ENCODE peak calls at places on chromosomes 1 and 21, in four cellular contexts. W, G, Y and P are unnamed samples.

GRCh38 chr1:9316080-9316444 is 23.4 kb downstream of the SPSB1 start:
- DNase-seq in Y (no peak), W (no peak), G (no peak), P (no peak)

GRCh38 chr1:27161594-27161993 is 6.7 kb upstream of the SLC9A1 start:
- DNase-seq in Y (no peak), W (no peak), G (no peak), P (peak)

GRCh38 chr1:100359139-100359538 is 6.8 kb downstream of the CDC14A start:
- DNase-seq in Y (no peak), G (no peak), W (no peak), P (no peak)

GRCh38 chr1:167708940-167709389 is 12.8 kb upstream of the MPZL1 start:
- DNase-seq in Y (no peak), W (no peak), G (no peak), P (no peak)

GRCh38 chr21:35764077-35764476 is 296.2 kb downstream of the SETD4 start:
- DNase-seq in Y (no peak), G (no peak), W (no peak), P (no peak)

GRCh38 chr21:46111857-46112730 is 14.2 kb downstream of the COL6A2 start:
- DNase-seq in Y (peak), G (no peak), W (no peak), P (no peak)

GRCh38 chr1:116708255-116708900 is 40.8 kb upstream of the IGSF3 start:
- DNase-seq in Y (no peak), G (no peak), W (no peak), P (no peak)

GRCh38 chr1:182431278-182431677 is 18.7 kb upstream of the RGSL1 start:
- DNase-seq in G (no peak), Y (no peak), W (no peak), P (no peak)

GRCh38 chr1:25815208-25816111 is 4.3 kb upstream of the MTFR1L start:
- DNase-seq in Y (peak), W (no peak), G (peak), P (no peak)

GRCh38 chr1:90434460-90434859 is 282.6 kb downstream of the BARHL2 start:
- DNase-seq in Y (no peak), G (no peak), W (no peak), P (no peak)

GRCh38 chr1:220370041-220370700 is 97.9 kb upstream of the RAB3GAP2 start:
- DNase-seq in G (no peak), W (no peak), Y (no peak), P (no peak)

GRCh38 chr1:12436345-12436658 is 181.7 kb downstream of the DHRS3 start:
- DNase-seq in G (no peak), Y (no peak), W (no peak), P (no peak)

GRCh38 chr1:181172082-181172481 is 83.6 kb downstream of the IER5 start:
- DNase-seq in Y (no peak), W (no peak), G (no peak), P (no peak)

GRCh38 chr21:42027804-42028753 is 17.9 kb upstream of the ZBTB21 start:
- DNase-seq in W (no peak), G (no peak), Y (no peak), P (no peak)

GRCh38 chr1:7921766-7922165 is 18.9 kb downstream of the TNFRSF9 start:
- DNase-seq in W (no peak), Y (no peak), G (no peak), P (no peak)

GRCh38 chr1:174215766-174216165 is 56.4 kb downstream of the RABGAP1L start:
- DNase-seq in Y (no peak), W (no peak), G (no peak), P (no peak)

GRCh38 chr1:12167493-12168429 is 970 bp downstream of the TNFRSF1B start:
- DNase-seq in Y (no peak), G (no peak), W (no peak), P (peak)

GRCh38 chr1:201634261-201634660 is 95.3 kb downstream of the NAV1 start:
- DNase-seq in G (no peak), Y (no peak), W (no peak), P (no peak)
- TF ChIP-seq CTCF in G (no peak), Y (no peak), W (no peak), P (no peak)

DNA sequence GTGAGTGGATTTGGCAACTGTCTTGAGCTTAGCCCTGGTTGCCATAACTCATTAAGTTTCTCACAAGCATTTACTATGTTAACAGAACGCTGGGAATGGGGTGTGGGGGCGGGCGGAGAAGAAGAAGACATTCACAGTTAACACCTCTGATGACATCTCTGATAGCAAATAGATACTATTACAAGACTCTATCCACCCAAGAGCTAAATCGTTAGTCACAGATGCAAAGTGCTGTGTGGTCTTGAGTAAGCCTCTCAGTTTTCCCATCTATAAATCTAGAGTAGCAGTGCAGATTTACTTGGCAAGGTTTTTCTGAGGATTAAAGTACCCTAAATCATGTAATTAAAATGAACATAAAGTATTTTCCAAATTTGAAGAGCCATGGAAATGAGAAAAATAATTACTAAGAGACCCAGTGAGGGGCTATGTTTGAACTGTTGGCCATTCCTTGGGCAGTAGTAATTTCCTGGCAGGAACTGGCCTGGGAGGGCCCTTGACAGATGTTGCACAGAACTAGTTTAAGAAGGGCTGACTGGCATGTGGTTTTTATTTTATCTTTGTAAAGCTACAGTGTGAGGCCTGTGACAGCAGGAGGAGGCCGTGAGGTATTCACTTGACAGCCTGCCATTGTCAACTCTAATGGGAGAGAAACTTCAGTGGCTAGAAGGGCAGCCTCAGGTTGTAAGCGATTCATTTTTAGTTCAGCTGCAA is 58.7 kb upstream of the APOBEC4 start:
- DNase-seq in G (peak), Y (no peak), W (no peak), P (no peak)
- TF ChIP-seq CTCF in G (no peak), Y (no peak), W (no peak), P (no peak)

DNA sequence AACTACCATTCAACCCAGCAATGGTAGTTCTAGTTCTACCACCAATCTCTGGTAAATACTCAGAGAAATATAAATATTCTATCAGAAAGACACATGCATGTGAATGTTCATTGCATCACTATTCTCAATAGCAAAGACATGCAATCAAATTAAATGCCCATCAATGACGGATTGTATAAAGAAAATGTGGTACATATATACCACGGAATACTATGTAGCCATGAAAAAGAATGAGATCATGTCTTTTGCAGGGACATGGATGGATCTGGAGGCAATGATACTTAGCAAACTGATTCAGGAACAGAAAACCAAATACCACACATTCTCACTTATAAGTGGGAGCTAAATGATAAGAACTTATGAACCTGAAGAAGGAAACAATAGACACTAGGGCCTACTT is 37.5 kb upstream of the C1orf87 start:
- DNase-seq in G (no peak), W (no peak), Y (no peak), P (no peak)
- TF ChIP-seq CTCF in G (no peak), W (no peak), Y (no peak), P (no peak)

DNA sequence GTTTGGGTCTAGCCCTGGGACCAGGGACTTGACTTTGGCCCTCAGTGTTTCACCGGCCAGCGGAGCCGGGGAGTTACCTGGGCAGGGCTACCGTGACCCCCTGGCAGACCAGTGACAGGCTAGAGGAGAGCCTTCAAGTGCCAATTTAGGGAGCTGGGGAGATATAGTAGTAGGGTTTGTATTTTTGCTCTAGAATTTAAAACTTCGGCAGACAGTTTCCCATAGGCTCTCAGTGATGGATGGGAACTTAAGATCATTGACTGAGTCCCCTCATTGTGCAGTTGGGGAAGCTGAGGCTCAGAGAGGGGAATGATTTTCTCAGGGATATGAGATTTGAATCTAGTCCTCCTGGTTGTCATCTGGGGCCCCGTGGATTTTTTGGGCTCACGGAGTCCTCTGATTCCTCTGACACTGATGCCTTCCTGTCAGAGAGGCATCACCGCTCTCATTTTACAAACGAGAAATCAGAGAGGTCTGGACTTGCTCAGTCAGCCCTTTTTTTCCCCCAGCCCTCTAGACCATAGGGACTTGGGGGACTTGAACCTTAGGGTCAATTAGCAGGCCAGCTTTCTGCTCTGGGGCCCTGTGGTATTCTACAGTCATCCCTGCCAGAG is 58.3 kb upstream of the ACOT11 start:
- DNase-seq in W (no peak), G (no peak), Y (no peak), P (no peak)
- TF ChIP-seq CTCF in W (peak), G (peak), Y (no peak), P (no peak)

GRCh38 chr21:44267655-44268142 is 6.0 kb upstream of the DNMT3L start:
- DNase-seq in G (no peak), W (peak), Y (no peak), P (no peak)
- TF ChIP-seq CTCF in G (peak), W (peak), Y (peak), P (peak)

GRCh38 chr1:189673223-189673622 is 804.4 kb downstream of the BRINP3 start:
- DNase-seq in W (no peak), G (no peak), Y (no peak), P (no peak)

GRCh38 chr1:189681252-189681919 is 796.3 kb downstream of the BRINP3 start:
- DNase-seq in G (no peak), W (no peak), Y (no peak), P (no peak)

GRCh38 chr1:189682591-189682990 is 795.1 kb downstream of the BRINP3 start:
- DNase-seq in W (no peak), G (no peak), Y (no peak), P (no peak)

DNA sequence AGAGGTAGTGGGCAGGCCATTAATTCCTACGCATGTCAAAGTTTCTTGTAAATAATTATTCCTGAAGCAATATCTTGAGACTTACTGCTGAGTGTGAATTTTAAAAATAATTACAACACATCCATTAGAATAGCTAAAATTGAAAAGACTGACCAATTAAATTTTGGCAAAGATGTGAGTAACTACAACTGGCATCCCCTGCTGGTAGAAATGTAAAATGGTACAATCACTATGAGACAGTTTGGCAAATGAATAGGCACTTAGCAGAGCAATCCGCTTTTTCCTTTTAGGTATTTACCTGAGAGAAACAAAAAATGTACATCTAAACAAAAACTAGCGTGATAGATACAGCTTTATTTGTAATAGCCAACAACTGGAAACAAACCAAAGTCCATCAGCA is 798.9 kb downstream of the BRINP3 start:
- DNase-seq in W (no peak), G (no peak), Y (no peak), P (no peak)
- TF ChIP-seq CTCF in W (no peak), G (no peak), Y (no peak), P (peak)

GRCh38 chr1:231929311-231929710 is 302.7 kb downstream of the DISC1 start:
- DNase-seq in Y (no peak), G (no peak), W (no peak), P (no peak)

GRCh38 chr1:231930257-231930947 is 303.8 kb downstream of the DISC1 start:
- DNase-seq in W (no peak), Y (no peak), G (no peak), P (no peak)

GRCh38 chr1:231933711-231934626 is 307.4 kb downstream of the DISC1 start:
- DNase-seq in Y (no peak), G (no peak), W (no peak), P (no peak)

GRCh38 chr1:231931146-231931545 is 304.6 kb downstream of the DISC1 start:
- DNase-seq in W (no peak), G (no peak), Y (no peak), P (no peak)

DNA sequence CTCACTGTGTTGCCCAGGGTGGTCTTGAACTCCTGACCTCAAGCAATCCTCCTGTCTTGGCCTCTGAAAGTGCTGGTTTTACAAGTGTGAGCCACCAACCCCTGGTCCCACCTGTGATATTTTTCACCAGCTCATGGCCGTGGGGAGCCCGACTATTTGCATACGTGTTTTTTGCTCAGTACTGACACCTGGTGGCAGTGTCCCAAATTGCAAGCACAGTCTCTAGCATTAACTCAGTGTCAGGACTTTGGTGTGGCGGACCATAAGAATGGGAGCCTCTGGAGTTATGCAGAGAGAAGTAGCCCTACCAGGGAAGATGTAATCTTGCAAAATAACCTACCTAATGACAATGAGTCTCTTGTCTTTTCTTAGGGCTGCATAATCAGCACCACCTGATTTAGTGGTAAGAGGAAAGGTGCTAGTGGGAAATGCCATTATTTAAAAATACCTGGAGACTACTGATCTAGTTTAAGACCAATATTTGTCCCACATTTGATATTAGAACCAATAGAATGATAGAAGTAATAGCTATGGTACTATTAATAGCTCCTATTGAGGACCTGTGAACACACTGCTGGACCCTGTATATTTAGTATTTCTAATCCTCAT is 305.4 kb downstream of the DISC1 start:
- DNase-seq in W (peak), Y (no peak), G (no peak), P (peak)
- TF ChIP-seq CTCF in W (peak), Y (peak), G (peak), P (peak)

DNA sequence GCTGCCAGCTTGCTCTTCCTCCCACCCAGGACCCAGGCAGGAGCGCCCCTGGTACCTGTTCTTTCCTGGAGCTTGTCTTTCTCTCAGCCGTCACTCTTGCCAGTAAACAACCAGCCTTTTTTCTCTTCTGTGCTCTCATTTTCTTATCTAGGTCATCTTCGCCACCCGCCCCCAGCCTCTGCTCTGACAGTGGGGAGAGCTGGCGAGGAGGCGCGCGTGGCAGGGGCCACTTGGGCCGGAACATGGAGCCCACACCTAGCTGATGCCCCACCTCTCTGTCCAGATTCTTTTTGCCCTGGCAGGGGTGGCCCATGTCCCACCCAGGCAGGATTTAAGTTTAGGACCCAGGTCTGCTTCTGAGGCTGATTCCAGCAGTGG is 32.3 kb downstream of the PROK1 start:
- DNase-seq in G (no peak), Y (no peak), W (no peak), P (no peak)
- TF ChIP-seq CTCF in G (no peak), Y (no peak), W (no peak), P (no peak)